ENCODE peak calls at places on chromosomes 6 and 20, in four cellular contexts. B is GM23248, H is brain microvascular endothelial cell, N is cardiac muscle cell. P is an unnamed sample.

GRCh38 chr20:46530640-46531039 is 17.3 kb upstream of the ZNF334 start:
- DNase-seq in B (no peak), H (no peak), N (no peak), P (no peak)

GRCh38 chr6:41522780-41523548 is 23.2 kb upstream of the FOXP4 start:
- DNase-seq in B (no peak), H (no peak), N (no peak), P (no peak)

GRCh38 chr20:3068075-3068474 is 3.3 kb upstream of the OXT start:
- DNase-seq in B (no peak), H (no peak), N (no peak), P (no peak)

GRCh38 chr20:2993250-2993649 is 50.2 kb upstream of the GNRH2 start:
- DNase-seq in B (no peak), H (no peak), N (no peak), P (no peak)

GRCh38 chr6:79808846-79809245 is 138.5 kb downstream of the ELOVL4 start:
- DNase-seq in B (no peak), H (no peak), N (peak), P (no peak)

GRCh38 chr20:35312348-35312747 is 20.1 kb upstream of the FAM83C start:
- DNase-seq in B (peak), H (peak), N (no peak), P (no peak)

GRCh38 chr6:70299456-70299855 is 3.4 kb downstream of the COL9A1 start:
- DNase-seq in B (peak), H (peak), N (peak), P (no peak)

GRCh38 chr6:144215402-144215931 is 65.2 kb downstream of the STX11 start:
- DNase-seq in B (peak), H (no peak), N (no peak), P (no peak)

GRCh38 chr6:16132909-16133308 is 4.0 kb downstream of the MYLIP start:
- DNase-seq in B (no peak), H (no peak), N (no peak), P (no peak)

GRCh38 chr20:56636701-56637100 is 7.6 kb downstream of the TFAP2C start:
- DNase-seq in B (peak), H (peak), N (no peak), P (no peak)

GRCh38 chr20:3163099-3164042 is 3.7 kb upstream of the FASTKD5 start:
- DNase-seq in B (no peak), H (no peak), N (no peak), P (no peak)

GRCh38 chr6:139708342-139709199 is 334.1 kb upstream of the CITED2 start:
- DNase-seq in B (peak), H (peak), N (peak), P (no peak)

GRCh38 chr6:34929241-34929978 is 40.4 kb downstream of the ANKS1A start:
- DNase-seq in B (no peak), H (no peak), N (no peak), P (no peak)

GRCh38 chr6:136016228-136017225 is 165.0 kb downstream of the PDE7B start:
- DNase-seq in B (peak), H (no peak), N (no peak), P (no peak)

GRCh38 chr6:31453259-31453658 is 44.7 kb upstream of the MICB start:
- DNase-seq in B (peak), H (no peak), N (no peak), P (no peak)

GRCh38 chr6:13445005-13445743 is 42.2 kb downstream of the GFOD1 start:
- DNase-seq in B (no peak), H (peak), N (peak), P (no peak)

GRCh38 chr6:41355952-41356351 is 20.5 kb downstream of the NCR2 start:
- DNase-seq in B (no peak), H (no peak), N (no peak), P (no peak)

GRCh38 chr20:33110147-33110825 is 30.8 kb downstream of the BPIFB4 start:
- DNase-seq in B (no peak), H (no peak), N (no peak), P (no peak)

GRCh38 chr6:109696355-109696754 is 5.3 kb downstream of the FIG4 start:
- DNase-seq in B (no peak), H (no peak), N (no peak), P (no peak)
- H3K27ac ChIP-seq in B (no peak), H (no peak), N (no peak), P (no peak)

GRCh38 chr20:40686434-40686882 is 2.6 kb downstream of the MAFB start:
- DNase-seq in B (peak), H (no peak), N (no peak), P (no peak)
- H3K27ac ChIP-seq in B (no peak), H (no peak), N (no peak), P (no peak)

DNA sequence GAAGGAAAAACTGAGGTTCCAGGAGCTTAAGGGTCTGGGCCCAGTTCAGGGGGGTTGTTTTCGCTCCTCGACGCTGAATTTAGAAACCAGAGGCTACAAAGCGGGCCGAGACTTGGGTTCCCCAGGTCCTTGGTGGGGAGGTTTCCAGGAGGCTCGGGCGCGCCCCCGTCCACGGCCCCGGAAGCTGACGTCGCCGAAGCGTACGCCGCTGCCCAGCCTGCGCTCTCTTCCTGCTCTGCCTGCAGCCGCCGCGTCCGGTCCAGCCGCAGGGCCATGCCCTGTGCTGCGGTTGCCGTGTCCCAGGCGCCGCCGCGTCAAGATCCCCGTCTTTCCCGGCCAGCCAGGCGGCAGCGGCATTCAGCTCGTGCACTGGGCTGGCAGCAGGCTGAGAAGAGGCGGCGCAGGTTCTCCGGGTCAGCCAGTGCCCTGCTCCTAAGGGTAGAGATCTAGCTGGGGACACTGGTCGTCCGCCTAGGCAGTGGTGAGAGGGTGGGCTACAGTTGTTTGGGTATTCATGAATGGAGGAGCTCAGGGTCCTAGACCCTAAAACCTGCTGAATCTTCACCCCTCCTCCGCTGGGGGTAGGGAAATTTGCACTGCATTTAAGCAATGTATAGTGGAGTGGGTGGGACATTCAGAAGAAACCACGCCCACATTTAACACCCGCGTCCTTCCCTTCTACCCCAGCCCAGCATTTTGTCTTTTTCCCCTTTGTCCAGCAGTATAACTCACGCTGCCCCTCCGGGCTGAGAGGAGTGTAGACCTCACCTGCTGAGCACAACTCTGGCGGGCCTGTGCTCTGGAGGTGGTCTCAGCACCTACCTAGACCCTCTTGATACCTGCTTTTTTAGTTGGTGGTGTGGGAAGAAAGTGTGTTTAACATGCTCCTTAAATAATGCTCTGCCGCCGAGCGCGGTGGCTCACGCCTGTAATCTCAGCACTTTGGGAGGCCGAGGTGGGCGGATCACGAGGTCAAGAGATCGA is 1.1 kb upstream of the TRIM26 start:
- DNase-seq in B (peak), H (peak), N (peak), P (peak)
- H3K27ac ChIP-seq in B (peak), H (peak), N (peak), P (peak)

GRCh38 chr6:111521497-111522275 is 38.7 kb upstream of the REV3L start:
- DNase-seq in B (peak), H (no peak), N (no peak), P (no peak)

GRCh38 chr6:111524252-111524651 is 41.2 kb upstream of the REV3L start:
- DNase-seq in B (no peak), H (no peak), N (no peak), P (no peak)

GRCh38 chr6:111523484-111524166 is 40.6 kb upstream of the REV3L start:
- DNase-seq in B (no peak), H (no peak), N (no peak), P (no peak)

GRCh38 chr6:111520519-111520918 is 37.5 kb upstream of the REV3L start:
- DNase-seq in B (no peak), H (no peak), N (no peak), P (no peak)

DNA sequence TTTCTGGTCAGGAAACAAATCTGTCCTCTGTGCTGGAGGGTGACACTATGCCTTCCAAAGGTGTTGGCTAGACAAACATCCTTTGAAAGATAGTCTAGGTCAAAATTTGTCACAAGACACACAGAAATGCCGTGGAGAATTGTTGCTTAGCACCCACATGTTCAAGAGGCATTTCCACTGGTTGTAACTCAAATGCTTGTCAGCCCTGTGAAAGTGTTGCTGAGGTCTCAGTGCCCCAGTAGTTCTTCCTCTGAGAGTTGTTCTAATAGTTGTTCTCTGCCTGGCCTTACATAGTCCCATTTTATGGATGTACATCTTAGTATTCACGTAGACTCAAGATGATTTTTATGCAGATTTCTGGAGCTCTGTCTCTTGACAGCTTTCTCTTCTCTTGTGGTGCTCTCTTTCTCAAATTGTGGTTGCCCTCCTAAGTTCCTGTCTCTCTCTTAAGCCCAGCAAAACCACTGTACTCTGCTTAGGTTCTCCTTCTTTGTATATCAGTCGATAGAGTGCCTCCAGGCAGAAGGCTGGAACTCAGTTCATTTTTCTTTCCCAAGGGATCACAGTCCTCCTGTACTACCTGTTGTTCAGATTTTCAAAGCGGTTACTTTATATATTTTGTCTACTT is 39.5 kb upstream of the REV3L start:
- DNase-seq in B (no peak), H (no peak), N (no peak), P (no peak)
- H3K27ac ChIP-seq in B (no peak), H (no peak), N (no peak), P (no peak)

DNA sequence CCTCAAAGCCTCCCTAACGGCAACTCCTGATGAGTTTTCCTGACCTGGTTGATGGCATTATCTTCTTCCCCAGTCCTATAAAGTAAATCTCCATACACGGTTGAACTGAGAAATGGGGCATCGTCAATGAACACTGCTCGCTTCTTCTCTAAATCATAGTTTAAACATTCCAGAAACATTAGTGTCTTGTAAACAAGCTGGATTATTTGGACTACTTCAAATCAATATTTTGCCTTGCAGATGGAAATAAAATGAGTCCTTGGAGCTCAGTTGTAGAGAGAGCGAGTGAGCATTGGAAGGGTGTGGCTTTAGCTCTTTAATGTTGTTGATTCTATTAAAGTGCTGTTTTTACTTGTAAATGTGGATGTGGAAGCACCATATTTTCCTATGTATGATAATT is 18.3 kb downstream of the C6orf89 start:
- DNase-seq in B (peak), H (no peak), N (no peak), P (no peak)
- H3K27ac ChIP-seq in B (peak), H (no peak), N (no peak), P (no peak)

DNA sequence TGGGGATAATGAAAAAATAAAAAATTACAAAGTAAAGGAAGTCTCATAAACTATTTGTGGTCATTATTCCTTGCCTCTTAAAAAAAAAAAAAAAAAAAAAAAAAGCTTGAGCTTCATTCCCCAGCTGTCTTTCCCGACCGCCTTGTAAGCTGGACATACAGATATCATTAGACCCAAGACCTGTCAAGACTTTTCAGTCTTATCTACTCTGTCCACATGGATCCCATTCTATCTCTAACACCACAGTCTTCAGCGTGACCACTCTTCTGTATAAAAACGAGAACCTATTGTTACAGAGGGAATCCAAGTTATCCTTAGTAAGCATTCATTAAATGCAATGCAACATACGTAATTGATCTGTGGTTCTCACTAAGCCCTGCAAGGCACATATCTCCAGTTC is 423.5 kb downstream of the MEI4 start:
- DNase-seq in B (no peak), H (no peak), N (no peak), P (no peak)
- H3K27ac ChIP-seq in B (no peak), H (no peak), N (no peak), P (no peak)

DNA sequence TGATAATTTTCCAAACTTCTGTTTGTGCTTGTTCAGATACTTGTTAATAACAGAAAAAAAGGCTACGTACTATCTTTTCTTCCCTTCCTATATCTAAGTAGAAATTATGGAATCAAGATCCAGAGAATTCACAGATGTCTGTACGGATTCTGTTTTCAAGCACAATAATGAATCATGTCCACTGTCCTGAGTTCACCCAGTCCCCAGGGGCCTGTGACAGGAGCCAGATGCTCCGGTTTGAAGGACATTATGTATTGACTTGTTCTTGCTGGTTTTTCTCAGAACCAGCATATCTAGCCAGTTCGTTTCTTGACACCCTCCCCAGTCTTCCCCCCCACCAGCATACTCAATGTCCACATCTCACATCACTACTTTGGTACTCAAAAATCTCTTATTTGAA is 78.2 kb downstream of the NCOA7 start:
- DNase-seq in B (peak), H (no peak), N (no peak), P (no peak)
- H3K27ac ChIP-seq in B (no peak), H (no peak), N (no peak), P (peak)

P was measured in caudate nucleus.